ENCODE peak calls at places on chromosomes 13 and 19, in ten cellular contexts. L is D721Med, V is H9, R is suprapubic skin, A is IMR-90, G is AG04450, K is ascending aorta, E is GM23338, J is Peyer's patch, H is GM12878. B is an unnamed sample.

GRCh38 chr13:82364525-82364924 is 1517.7 kb downstream of the SLITRK1 start:
- DNase-seq in H (no peak), J (no peak), V (no peak), A (no peak), L (no peak), G (no peak), E (no peak), K (no peak), R (no peak), B (no peak)

GRCh38 chr13:42041684-42042035 is 6.8 kb upstream of the DGKH start:
- DNase-seq in E (peak; percentile 83), K (no peak), V (peak; percentile 71), H (peak; percentile 36), L (no peak), A (peak; percentile 63), R (no peak), J (peak; percentile 69), G (no peak), B (peak; percentile 24)

GRCh38 chr19:42175952-42176648 is 41.4 kb downstream of the DEDD2 start:
- DNase-seq in L (no peak), A (peak; percentile 17), E (peak; percentile 75), V (peak; percentile 53), J (no peak), R (no peak), G (no peak), K (no peak), H (no peak), B (no peak)

GRCh38 chr13:80881495-80882482 is 540.9 kb upstream of the SPRY2 start:
- DNase-seq in A (no peak), J (no peak), G (no peak), K (no peak), R (no peak), H (no peak), L (no peak), E (no peak), V (no peak), B (no peak)

GRCh38 chr13:49292742-49293498 is 45.2 kb downstream of the CDADC1 start:
- DNase-seq in R (no peak), G (peak; percentile 77), H (no peak), J (no peak), E (no peak), A (peak; percentile 96), V (no peak), L (no peak), K (peak; percentile 54), B (no peak)

GRCh38 chr19:18478545-18479311 is 40.8 kb upstream of the ISYNA1 start:
- DNase-seq in E (no peak), J (no peak), A (peak; percentile 94), K (no peak), H (peak; percentile 51), R (peak; percentile 93), G (peak; percentile 58), V (no peak), L (no peak), B (peak; percentile 73)

GRCh38 chr13:44649118-44649455 is 73.0 kb upstream of the TSC22D1 start:
- DNase-seq in G (no peak), R (no peak), E (peak; percentile 75), A (no peak), L (no peak), V (peak; percentile 61), J (no peak), H (no peak), K (no peak), B (no peak)

GRCh38 chr19:6402834-6403608 is 10.1 kb upstream of the GTF2F1 start:
- DNase-seq in J (peak; percentile 86), L (no peak), K (no peak), R (no peak), A (peak; percentile 52), V (no peak), H (no peak), G (peak; percentile 45), E (peak; percentile 25), B (no peak)

GRCh38 chr13:30406779-30407416 is 15.4 kb upstream of the UBE2L5 start:
- DNase-seq in A (no peak), E (no peak), R (no peak), L (no peak), K (no peak), V (no peak), G (no peak), J (no peak), H (no peak), B (no peak)

GRCh38 chr13:30409911-30410704 is 12.2 kb upstream of the UBE2L5 start:
- DNase-seq in A (peak; percentile 85), E (no peak), G (no peak), H (no peak), K (no peak), J (no peak), R (no peak), V (no peak), L (no peak), B (no peak)

GRCh38 chr13:30410705-30411125 is 11.6 kb upstream of the UBE2L5 start:
- DNase-seq in A (peak; percentile 17), R (no peak), E (no peak), G (no peak), V (no peak), K (no peak), H (no peak), J (no peak), L (no peak), B (no peak)

GRCh38 chr13:30412351-30412750 is 9.9 kb upstream of the UBE2L5 start:
- DNase-seq in H (no peak), E (no peak), L (no peak), A (no peak), R (no peak), G (no peak), K (no peak), J (no peak), V (no peak), B (no peak)

DNA sequence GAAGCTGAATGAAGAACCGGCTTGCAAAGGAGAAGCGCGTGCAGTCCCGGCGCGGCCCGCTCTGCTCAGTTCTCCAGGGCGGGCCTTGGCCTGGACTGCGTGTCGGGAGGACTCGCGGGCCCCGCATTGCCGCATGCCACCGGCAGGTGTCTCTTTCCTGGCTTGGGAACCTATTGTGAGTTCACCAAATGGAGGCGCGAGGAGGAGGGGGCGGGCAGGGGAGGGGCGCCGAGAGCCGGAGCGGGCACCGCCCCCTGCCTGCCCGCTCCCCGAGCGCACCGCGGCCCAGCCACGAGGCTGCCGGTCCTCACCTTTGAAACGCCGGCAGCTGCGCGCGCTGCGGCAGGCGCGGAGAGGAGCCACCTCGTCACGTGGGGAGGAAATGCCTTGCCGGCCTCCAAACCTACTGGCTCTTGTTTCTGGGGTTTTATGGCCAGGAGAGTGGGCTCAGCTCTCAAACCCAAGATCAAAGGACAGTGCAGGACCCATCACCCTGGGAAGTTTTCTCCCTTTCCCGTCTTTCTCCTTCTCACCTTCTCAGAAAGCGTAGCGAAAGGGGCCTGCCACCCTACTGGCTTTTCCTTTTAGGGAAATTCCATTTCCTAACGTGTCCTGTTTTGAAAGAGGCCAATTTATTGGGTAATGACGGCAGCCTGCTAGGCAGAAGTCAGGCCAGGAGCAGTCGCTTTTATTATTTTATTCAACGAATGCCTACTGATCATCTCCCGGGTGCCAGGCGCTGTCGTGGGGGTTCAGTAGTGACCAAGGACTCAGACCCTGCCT is 13.8 kb upstream of the UBE2L5 start:
- DNase-seq in H (no peak), R (peak; percentile 96), A (peak; percentile 79), G (peak; percentile 73), V (peak; percentile 98), L (peak; percentile 43), J (peak; percentile 98), E (peak; percentile 97), K (peak; percentile 71), B (peak; percentile 79)
- TF ChIP-seq CTCF in H (peak; percentile 56), R (peak; percentile 73), A (peak; percentile 57), G (peak; percentile 64), V (peak; percentile 75), L (peak; percentile 31), J (peak; percentile 90), E (peak; percentile 45), K (peak; percentile 90), B (peak; percentile 41)

DNA sequence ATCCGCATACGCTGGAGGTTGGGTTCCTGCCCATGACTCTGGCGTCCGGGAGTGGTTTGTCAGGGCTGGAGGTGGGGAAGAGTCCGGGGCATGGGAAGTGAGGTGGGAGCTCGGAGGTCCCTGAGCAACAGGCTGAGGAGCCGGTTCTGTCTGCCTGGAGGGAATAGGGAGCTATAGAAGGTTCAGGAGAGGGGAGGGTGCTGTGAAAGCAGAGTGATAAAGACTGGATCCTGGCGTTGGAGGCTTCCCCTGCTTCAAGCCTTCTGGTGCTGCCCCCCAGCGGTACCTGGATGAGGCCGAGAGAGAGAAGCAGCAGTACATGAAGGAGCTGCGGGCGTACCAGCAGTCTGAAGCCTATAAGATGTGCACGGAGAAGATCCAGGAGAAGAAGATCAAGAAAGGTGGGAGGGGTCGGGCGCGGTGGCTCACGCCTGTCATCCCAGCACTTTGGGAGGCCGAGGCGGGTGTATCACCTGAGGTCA is 2.6 kb downstream of the HMG20B start:
- DNase-seq in R (no peak), K (no peak), L (no peak), E (peak; percentile 80), J (no peak), G (no peak), V (peak; percentile 88), H (no peak), A (peak; percentile 16), B (no peak)
- TF ChIP-seq CTCF in R (no peak), K (no peak), L (peak; percentile 73), E (peak; percentile 62), J (no peak), G (peak; percentile 27), V (peak; percentile 62), H (no peak), A (peak; percentile 22), B (no peak)

DNA sequence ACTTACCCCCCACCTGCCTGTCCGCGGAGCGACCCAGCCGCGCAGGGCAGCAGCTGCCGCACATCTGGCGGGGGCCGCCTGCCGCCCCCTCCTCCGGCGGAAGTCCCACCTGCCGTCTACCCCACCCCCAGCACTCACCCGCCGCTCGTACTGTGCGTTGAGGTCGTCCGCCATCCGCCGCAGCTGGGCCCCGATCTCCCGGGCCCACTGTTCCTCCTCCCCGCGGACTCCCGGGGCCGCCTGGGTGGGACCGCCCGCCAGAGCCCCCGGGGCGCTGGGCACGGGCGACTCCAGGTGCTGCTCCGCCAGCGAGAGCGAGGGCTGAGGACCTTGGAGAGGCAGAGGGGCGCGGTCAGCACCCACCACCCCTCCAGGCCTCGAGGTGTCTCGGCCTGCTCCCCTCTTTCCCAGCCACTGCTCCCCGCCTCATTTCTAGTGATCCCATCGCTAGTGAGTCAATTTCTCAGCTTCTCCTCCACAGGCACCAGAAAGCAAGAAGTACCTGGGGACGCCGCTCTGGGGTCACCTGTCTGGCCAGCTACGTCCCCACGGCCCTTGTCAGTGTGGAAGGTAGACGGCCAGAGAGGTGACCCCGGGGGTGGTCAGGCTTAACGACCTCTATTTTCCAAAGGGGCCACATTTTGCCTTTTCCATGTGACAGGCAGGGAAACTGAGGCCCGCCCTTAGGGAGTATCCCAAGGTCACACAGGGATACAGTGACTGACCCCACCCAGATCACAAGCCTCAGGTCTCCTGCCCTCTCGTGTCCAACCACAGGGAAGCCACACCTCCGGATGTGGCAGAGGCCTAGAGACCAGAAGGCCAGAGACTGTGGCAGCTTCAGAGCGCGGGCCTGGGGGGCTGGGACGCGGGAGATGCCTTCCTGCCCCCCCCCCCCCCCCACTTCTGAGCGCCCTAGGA is 4.3 kb downstream of the BBC3 start:
- DNase-seq in L (no peak), G (no peak), H (peak; percentile 57), E (peak; percentile 61), R (peak; percentile 91), A (peak; percentile 67), V (peak; percentile 75), J (peak; percentile 84), K (peak; percentile 86), B (peak; percentile 54)
- TF ChIP-seq CTCF in L (no peak), G (no peak), H (no peak), E (no peak), R (no peak), A (no peak), V (no peak), J (no peak), K (no peak), B (no peak)

DNA sequence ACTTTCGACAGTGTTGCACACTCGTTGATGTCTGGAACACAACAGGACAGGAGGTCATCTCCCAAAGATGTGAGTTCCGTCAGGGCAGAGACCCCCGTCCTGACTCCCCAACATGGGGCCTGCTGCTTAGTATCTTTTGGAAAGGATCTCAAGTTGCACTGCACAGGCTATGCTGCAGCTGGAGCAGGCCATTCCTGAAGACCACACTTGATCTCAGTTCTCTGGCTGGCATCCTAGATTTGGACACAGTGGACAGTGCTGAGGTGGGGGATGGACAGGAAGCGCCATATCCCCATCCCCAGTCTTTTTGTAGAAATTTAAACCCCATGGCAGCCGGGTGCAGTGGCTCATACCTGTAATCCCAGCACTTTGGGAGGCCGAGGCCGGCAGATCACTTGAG is 5.9 kb downstream of the ADGRE2 start:
- DNase-seq in A (no peak), K (no peak), L (no peak), R (no peak), H (no peak), V (peak; percentile 5), J (no peak), E (no peak), G (no peak), B (no peak)
- TF ChIP-seq CTCF in A (no peak), K (no peak), L (no peak), R (no peak), H (no peak), V (no peak), J (no peak), E (no peak), G (no peak), B (no peak)

B was measured in omental fat pad.